ENCODE peak calls at places on chromosome 7, in nine cellular contexts. K is NCI-H748 treated with DMSO at 0.1 percent for 48 hours; Y is stimulated activated CD4-positive, alpha-beta T cell treated with anti-CD3 and anti-CD28 coated beads, Interleukin-15, amount 100 ng/mL, for 48 hours; H is activated T-helper 1 cell treated with anti-CD3 and anti-CD28 coated beads, Interleukin-12 subunit alpha, Interleukin-12 subunit beta, Interleukin-2, Interleukin-4 antibody, amounts not matched to agents 30 ng/mL and 10 ng/mL and 1 ng/mL, durations not matched to agents 14 hours and 24 hours and 36 hours; W is smooth muscle cell of the brain vasculature; A is hippocampal formation; T is activated CD4-positive, alpha-beta T cell treated with anti-CD3 and anti-CD28 coated beads for 48 hours; Q is SJSA1; U is COLO829. N is an unnamed sample.

GRCh38 chr7:155344618-155345433 is 47.1 kb downstream of the INSIG1 start:
- DNase-seq in K (peak), Y (peak), H (peak), W (peak), A (peak), T (peak), Q (peak), U (peak), N (peak)

GRCh38 chr7:38232475-38233366 is 40.7 kb downstream of the TARP start:
- DNase-seq in K (no peak), Y (peak), H (peak), W (no peak), A (no peak), T (peak), Q (peak), U (no peak), N (no peak)

GRCh38 chr7:81173766-81174281 is 255.0 kb upstream of the SEMA3C start:
- DNase-seq in K (no peak), Y (no peak), H (no peak), W (peak), A (no peak), T (no peak), Q (peak), U (no peak), N (no peak)

GRCh38 chr7:17674166-17674955 is 265.9 kb downstream of the SNX13 start:
- DNase-seq in K (no peak), Y (no peak), H (no peak), W (no peak), A (no peak), T (no peak), Q (no peak), U (no peak), N (no peak)

GRCh38 chr7:27714831-27715444 is 25.0 kb upstream of the TAX1BP1 start:
- DNase-seq in K (no peak), Y (no peak), H (no peak), W (peak), A (no peak), T (no peak), Q (no peak), U (peak), N (peak)

GRCh38 chr7:138072726-138073125 is 3.5 kb upstream of the AKR1D1 start:
- DNase-seq in K (no peak), Y (no peak), H (no peak), W (no peak), A (no peak), T (no peak), Q (no peak), U (no peak), N (no peak)

GRCh38 chr7:107210400-107210799 is 41.6 kb downstream of the HBP1 start:
- DNase-seq in K (no peak), Y (no peak), H (no peak), W (no peak), A (no peak), T (no peak), Q (no peak), U (no peak), N (no peak)

GRCh38 chr7:148941598-148942280 is 57.6 kb upstream of the EZH2 start:
- DNase-seq in K (peak), Y (peak), H (peak), W (no peak), A (no peak), T (peak), Q (peak), U (no peak), N (no peak)